ENCODE peak calls at places on chromosomes 12 and 14, in four cellular contexts. K is pancreas, J is GM13977, W is naive B cell. U is an unnamed sample.

GRCh38 chr14:82394916-82395315 is 861.3 kb upstream of the SEL1L start:
- DNase-seq in K (no peak), J (no peak), W (no peak), U (no peak)

GRCh38 chr12:47797432-47797831 is 22.3 kb downstream of the HDAC7 start:
- DNase-seq in K (no peak), J (peak; percentile 78), W (peak; percentile 47), U (no peak)

GRCh38 chr12:52171950-52172512 is 19.8 kb downstream of the KRT80 start:
- DNase-seq in K (peak; percentile 64), J (no peak), W (no peak), U (no peak)

GRCh38 chr12:69662764-69663163 is 36.3 kb downstream of the BEST3 start:
- DNase-seq in K (no peak), J (no peak), W (no peak), U (no peak)

GRCh38 chr12:5230151-5230550 is 186.5 kb downstream of the KCNA5 start:
- DNase-seq in K (no peak), J (no peak), W (no peak), U (no peak)

GRCh38 chr12:120229583-120230325 is 28.8 kb upstream of the RPLP0 start:
- DNase-seq in K (no peak), J (no peak), W (no peak), U (no peak)

GRCh38 chr12:97960741-97961608 is 498.4 kb downstream of the RMST start:
- DNase-seq in K (peak; percentile 51), J (peak; percentile 17), W (no peak), U (no peak)

GRCh38 chr12:123807670-123808069 is 45.6 kb downstream of the DNAH10 start:
- DNase-seq in K (no peak), J (no peak), W (no peak), U (no peak)

GRCh38 chr12:1882405-1882804 is 36.0 kb downstream of the CACNA2D4 start:
- DNase-seq in K (no peak), J (no peak), W (no peak), U (no peak)

GRCh38 chr14:95045255-95045701 is 112.1 kb downstream of the DICER1 start:
- DNase-seq in K (no peak), J (no peak), W (no peak), U (no peak)

GRCh38 chr12:122079532-122080081 is 1.1 kb downstream of the MLXIP start:
- DNase-seq in K (peak; percentile 39), J (no peak), W (no peak), U (no peak)

GRCh38 chr14:99609245-99610117 is 5.5 kb upstream of the CCDC85C start:
- DNase-seq in K (no peak), J (no peak), W (no peak), U (no peak)

GRCh38 chr14:101561145-101561896 is at the start of gene DIO3:
- DNase-seq in K (peak; percentile 47), J (no peak), W (no peak), U (no peak)

GRCh38 chr14:65753061-65753460 is 340.5 kb downstream of the FUT8 start:
- DNase-seq in K (no peak), J (no peak), W (no peak), U (no peak)

GRCh38 chr12:56029666-56030293 is 8.9 kb downstream of the IKZF4 start:
- DNase-seq in K (peak; percentile 53), J (peak; percentile 71), W (peak; percentile 41), U (no peak)

GRCh38 chr14:59678352-59678751 is 101.7 kb upstream of the CCDC175 start:
- DNase-seq in K (no peak), J (no peak), W (no peak), U (no peak)

GRCh38 chr12:1576410-1577240 is 17.8 kb downstream of the FBXL14 start:
- DNase-seq in K (peak; percentile 22), J (no peak), W (no peak), U (peak; percentile 77)

GRCh38 chr12:99287136-99287535 is 360.4 kb upstream of the GARIN6 start:
- DNase-seq in K (no peak), J (no peak), W (no peak), U (no peak)

GRCh38 chr12:110965574-110965973 is 45.2 kb upstream of the MYL2 start:
- DNase-seq in K (no peak), J (no peak), W (no peak), U (no peak)

GRCh38 chr12:12645485-12645884 is 33.8 kb downstream of the CREBL2 start:
- DNase-seq in K (no peak), J (peak; percentile 48), W (peak; percentile 62), U (no peak)

GRCh38 chr12:105233045-105233905 is 2.7 kb downstream of the APPL2 start:
- DNase-seq in K (no peak), J (no peak), W (no peak), U (no peak)

GRCh38 chr14:89033756-89034155 is 209.3 kb downstream of the TTC8 start:
- DNase-seq in K (peak; percentile 57), J (no peak), W (no peak), U (no peak)

GRCh38 chr12:44571031-44571550 is 305.0 kb downstream of the NELL2 start:
- DNase-seq in K (no peak), J (no peak), W (no peak), U (no peak)